ENCODE peak calls at places on chromosomes 2 and 18, in five cellular contexts. J, F, L, H and A are unnamed samples.

GRCh38 chr18:7116832-7117389 is 686 bp downstream of the LAMA1 start:
- DNase-seq in J (peak), F (peak), H (no peak), L (no peak), A (no peak)

GRCh38 chr18:39455300-39455699 is 1889.7 kb upstream of the CELF4 start:
- DNase-seq in H (no peak), L (no peak), F (no peak), J (no peak), A (no peak)

GRCh38 chr2:218796691-218797090 is 14.7 kb downstream of the CYP27A1 start:
- DNase-seq in L (no peak), J (no peak), H (no peak), F (no peak), A (no peak)

GRCh38 chr18:28147674-28148171 is 29.2 kb downstream of the CDH2 start:
- DNase-seq in F (no peak), L (no peak), H (no peak), J (no peak), A (no peak)

GRCh38 chr2:28049416-28049815 is 158.9 kb downstream of the BABAM2 start:
- DNase-seq in J (no peak), F (no peak), H (no peak), L (no peak), A (no peak)

GRCh38 chr2:224584768-224585204 is 377 bp downstream of the CUL3 start:
- DNase-seq in J (no peak), L (peak), F (peak), H (peak), A (peak)

GRCh38 chr2:53422979-53423378 is 344.6 kb upstream of the CHAC2 start:
- DNase-seq in F (peak), L (peak), H (peak), J (peak), A (no peak)

GRCh38 chr2:197915548-197916265 is 111.3 kb downstream of the PLCL1 start:
- DNase-seq in L (no peak), J (no peak), H (no peak), F (no peak), A (no peak)

GRCh38 chr2:669323-669722 is 7.9 kb downstream of the TMEM18 start:
- DNase-seq in F (no peak), L (no peak), H (no peak), J (no peak), A (no peak)

GRCh38 chr18:44946529-44947113 is 265.9 kb downstream of the SETBP1 start:
- DNase-seq in L (no peak), H (peak), F (no peak), J (no peak), A (no peak)

GRCh38 chr18:31860488-31860887 is 82.4 kb downstream of the TRAPPC8 start:
- DNase-seq in H (no peak), J (no peak), L (no peak), F (no peak), A (no peak)

GRCh38 chr2:122748552-122749011 is 993.1 kb downstream of the TSN start:
- DNase-seq in H (no peak), F (no peak), J (no peak), L (no peak), A (no peak)

GRCh38 chr2:181523756-181524155 is 66.6 kb downstream of the ITGA4 start:
- DNase-seq in H (no peak), J (no peak), L (no peak), F (no peak), A (no peak)

GRCh38 chr2:128494307-128494639 is 175.6 kb upstream of the HS6ST1 start:
- DNase-seq in L (no peak), H (no peak), F (peak), J (no peak), A (no peak)

GRCh38 chr2:240990726-240991377 is 7.6 kb upstream of the SNED1 start:
- DNase-seq in L (no peak), J (no peak), H (no peak), F (no peak), A (no peak)

GRCh38 chr2:240820014-240820606 is at the start of gene KIF1A:
- DNase-seq in F (peak), H (peak), L (no peak), J (peak), A (no peak)